ENCODE peak calls at places on chromosome 13, in five cellular contexts. D is caudate nucleus, L is M059J, X is mammary epithelial cell, W is fibroblast of the conjunctiva. C is an unnamed sample.

GRCh38 chr13:45411631-45412030 is 6.5 kb downstream of the SLC25A30 start:
- DNase-seq in W (no peak), D (no peak), X (no peak), L (no peak), C (no peak)

GRCh38 chr13:101303512-101303911 is 112.8 kb downstream of the NALCN start:
- DNase-seq in X (no peak), W (no peak), D (no peak), L (no peak), C (no peak)

GRCh38 chr13:59203855-59204254 is 959.9 kb downstream of the DIAPH3 start:
- DNase-seq in W (no peak), D (no peak), L (no peak), X (no peak), C (no peak)

GRCh38 chr13:85148009-85148408 is 651.2 kb downstream of the SLITRK6 start:
- DNase-seq in D (no peak), L (peak; percentile 21), W (no peak), X (no peak), C (no peak)

GRCh38 chr13:52961196-52961845 is 67.3 kb upstream of the OLFM4 start:
- DNase-seq in W (no peak), D (no peak), X (no peak), L (no peak), C (no peak)

GRCh38 chr13:73991884-73992283 is 142.3 kb downstream of the KLF12 start:
- DNase-seq in L (no peak), D (no peak), X (no peak), W (no peak), C (no peak)

GRCh38 chr13:76937416-76937815 is 10.9 kb upstream of the ACOD1 start:
- DNase-seq in W (peak; percentile 93), D (no peak), L (peak; percentile 90), X (peak; percentile 93), C (peak; percentile 81)

GRCh38 chr13:19764237-19764636 is 18.5 kb downstream of the PSPC1 start:
- DNase-seq in L (no peak), D (no peak), W (no peak), X (no peak), C (no peak)

GRCh38 chr13:110300090-110300815 is 6.7 kb downstream of the COL4A1 start:
- DNase-seq in D (no peak), L (no peak), W (no peak), X (no peak), C (no peak)

GRCh38 chr13:38688674-38689073 is 1.8 kb downstream of the FREM2 start:
- DNase-seq in X (no peak), L (no peak), W (no peak), D (no peak), C (no peak)